ENCODE peak calls at places on chromosomes 7 and 10, in nine cellular contexts. K is activated CD4-positive, alpha-beta T cell treated with anti-CD3 and anti-CD28 coated beads, Interleukin-2, amount 50 U/mL, for 4 hours; V is ecto neural progenitor cell; F is Caki2; I is uterus; Y is A172; P is NCI-H748 treated with DMSO at 0.1 percent for 48 hours; R is NAMALWA; X is bronchial epithelial cell. N is an unnamed sample.

GRCh38 chr7:142478479-142479220 is 220.8 kb upstream of the PRSS58 start:
- DNase-seq in K (no peak), V (no peak), F (peak), I (no peak), Y (peak), P (peak), R (peak), X (peak), N (no peak)

GRCh38 chr7:3597243-3597642 is 296.2 kb downstream of the SDK1 start:
- DNase-seq in K (no peak), V (no peak), F (no peak), I (no peak), Y (no peak), P (no peak), R (peak), X (no peak), N (no peak)

GRCh38 chr7:44460325-44460724 is 30.1 kb downstream of the NUDCD3 start:
- DNase-seq in K (peak), V (no peak), F (no peak), I (no peak), Y (peak), P (no peak), R (peak), X (peak), N (no peak)

GRCh38 chr10:42932735-42933453 is 144.0 kb upstream of the RET start:
- DNase-seq in K (peak), V (peak), F (no peak), I (no peak), Y (no peak), P (no peak), R (peak), X (no peak), N (no peak)

GRCh38 chr7:29988391-29989256 is 977 bp downstream of the SCRN1 start:
- DNase-seq in K (no peak), V (peak), F (peak), I (peak), Y (peak), P (peak), R (peak), X (peak), N (peak)

GRCh38 chr10:110863956-110864355 is 7.8 kb upstream of the PDCD4 start:
- DNase-seq in K (no peak), V (no peak), F (no peak), I (no peak), Y (no peak), P (no peak), R (no peak), X (no peak), N (no peak)

GRCh38 chr7:155506854-155507337 is 39.5 kb downstream of the CNPY1 start:
- DNase-seq in K (no peak), V (no peak), F (no peak), I (no peak), Y (no peak), P (peak), R (no peak), X (peak), N (no peak)

GRCh38 chr7:1059200-1060091 is 15.1 kb downstream of the GPR146 start:
- DNase-seq in K (no peak), V (peak), F (peak), I (no peak), Y (peak), P (no peak), R (peak), X (peak), N (no peak)

GRCh38 chr7:1844336-1844955 is 174.4 kb downstream of the ELFN1 start:
- DNase-seq in K (no peak), V (no peak), F (no peak), I (no peak), Y (no peak), P (no peak), R (peak), X (no peak), N (no peak)

GRCh38 chr10:110471566-110472139 is 26.1 kb upstream of the DUSP5 start:
- DNase-seq in K (no peak), V (no peak), F (no peak), I (no peak), Y (no peak), P (no peak), R (no peak), X (peak), N (no peak)

GRCh38 chr10:63798599-63799498 is 277.6 kb downstream of the REEP3 start:
- DNase-seq in K (no peak), V (no peak), F (peak), I (peak), Y (peak), P (no peak), R (no peak), X (peak), N (peak)

GRCh38 chr10:70267161-70267933 is 16.5 kb downstream of the NPFFR1 start:
- DNase-seq in K (no peak), V (no peak), F (peak), I (no peak), Y (peak), P (no peak), R (no peak), X (peak), N (peak)

GRCh38 chr10:67629461-67629971 is 66.5 kb downstream of the CTNNA3 start:
- DNase-seq in K (no peak), V (no peak), F (peak), I (no peak), Y (peak), P (no peak), R (no peak), X (no peak), N (no peak)

GRCh38 chr10:16565604-16566003 is 43.9 kb upstream of the C1QL3 start:
- DNase-seq in K (no peak), V (no peak), F (no peak), I (no peak), Y (peak), P (no peak), R (no peak), X (no peak), N (no peak)

GRCh38 chr7:72785166-72785955 is 42.6 kb downstream of the TYW1B start:
- DNase-seq in K (no peak), V (no peak), F (peak), I (no peak), Y (no peak), P (no peak), R (no peak), X (peak), N (no peak)

GRCh38 chr7:149496642-149497391 is 792 bp downstream of the ZNF746 start:
- DNase-seq in K (peak), V (peak), F (peak), I (peak), Y (peak), P (peak), R (peak), X (peak), N (peak)

GRCh38 chr10:130352291-130352645 is 216.1 kb downstream of the GLRX3 start:
- DNase-seq in K (no peak), V (no peak), F (no peak), I (no peak), Y (no peak), P (no peak), R (no peak), X (no peak), N (no peak)

GRCh38 chr7:2757361-2757903 is 69.4 kb downstream of the AMZ1 start:
- DNase-seq in K (no peak), V (no peak), F (no peak), I (peak), Y (peak), P (no peak), R (no peak), X (no peak), N (peak)

N was measured in adrenal gland.